ENCODE peak calls at places on chromosomes 6 and 20, in eight cellular contexts. K is endothelial cell of umbilical vein, W is GM23248, F is fibroblast of lung, M is astrocyte, L is Karpas-422, J is mesenchymal stem cell, V is A549. E is an unnamed sample.

GRCh38 chr6:116406678-116407345 is 36.1 kb downstream of the DSE start:
- DNase-seq in W (peak; percentile 71), M (peak; percentile 88), J (peak; percentile 85), V (no peak), L (no peak), F (peak; percentile 54), K (no peak), E (no peak)

GRCh38 chr20:61300293-61300692 is 48.2 kb downstream of the CDH4 start:
- DNase-seq in L (no peak), M (no peak), F (no peak), V (no peak), J (no peak), K (no peak), W (no peak), E (no peak)

GRCh38 chr20:18702736-18703135 is 110.8 kb upstream of the SCP2D1 start:
- DNase-seq in W (peak; percentile 42), J (no peak), M (no peak), V (no peak), L (no peak), F (no peak), K (no peak), E (no peak)

GRCh38 chr6:9250852-9251251 is 815.5 kb upstream of the SLC35B3 start:
- DNase-seq in M (peak; percentile 54), F (peak; percentile 42), W (peak; percentile 41), V (peak; percentile 64), K (peak; percentile 52), L (no peak), J (peak; percentile 38), E (peak; percentile 84)

GRCh38 chr20:58342104-58342945 is 32.8 kb downstream of the RAB22A start:
- DNase-seq in M (peak; percentile 71), J (peak; percentile 30), F (peak; percentile 19), W (peak; percentile 78), L (no peak), V (peak; percentile 29), K (peak; percentile 69), E (peak; percentile 97)

GRCh38 chr6:151842816-151843215 is 35.3 kb downstream of the ESR1 start:
- DNase-seq in M (no peak), V (no peak), F (no peak), L (no peak), K (no peak), J (no peak), W (peak; percentile 3), E (no peak)

GRCh38 chr6:135506270-135506997 is 8.9 kb upstream of the AHI1 start:
- DNase-seq in K (peak; percentile 61), L (peak; percentile 72), F (peak; percentile 85), M (peak; percentile 43), J (peak; percentile 61), W (peak; percentile 73), V (peak; percentile 69), E (peak; percentile 69)

GRCh38 chr20:46183768-46184167 is 65.7 kb downstream of the CD40 start:
- DNase-seq in M (no peak), J (no peak), L (no peak), W (no peak), K (no peak), V (no peak), F (no peak), E (no peak)

GRCh38 chr20:63217706-63218105 is 1.8 kb upstream of the YTHDF1 start:
- DNase-seq in W (no peak), F (no peak), L (no peak), J (no peak), V (no peak), M (no peak), K (no peak), E (no peak)

GRCh38 chr6:160221423-160221822 is 37.2 kb downstream of the SLC22A2 start:
- DNase-seq in V (peak; percentile 46), W (no peak), M (no peak), K (no peak), J (no peak), L (peak; percentile 76), F (peak; percentile 4), E (peak; percentile 22)

GRCh38 chr20:55685425-55685824 is 319.9 kb downstream of the CBLN4 start:
- DNase-seq in W (no peak), F (no peak), J (no peak), V (no peak), K (no peak), M (no peak), L (no peak), E (no peak)

GRCh38 chr20:44532981-44533331 is 11.1 kb upstream of the SERINC3 start:
- DNase-seq in K (peak; percentile 74), J (peak; percentile 56), F (peak; percentile 29), M (peak; percentile 47), W (peak; percentile 56), L (no peak), V (no peak), E (peak; percentile 69)

GRCh38 chr20:62356948-62357667 is 10.0 kb downstream of the LAMA5 start:
- DNase-seq in J (peak; percentile 68), F (peak; percentile 67), L (no peak), M (peak; percentile 59), V (peak; percentile 77), W (peak; percentile 90), K (peak; percentile 84), E (peak; percentile 82)

GRCh38 chr6:123962508-123962907 is 158.8 kb downstream of the NKAIN2 start:
- DNase-seq in W (no peak), J (no peak), L (no peak), M (no peak), K (no peak), V (no peak), F (no peak), E (peak; percentile 1)

GRCh38 chr20:35523298-35523888 is 6.1 kb downstream of the C20orf173 start:
- DNase-seq in V (peak; percentile 23), W (peak; percentile 46), L (peak; percentile 74), J (no peak), K (no peak), M (no peak), F (no peak), E (peak; percentile 57)

DNA sequence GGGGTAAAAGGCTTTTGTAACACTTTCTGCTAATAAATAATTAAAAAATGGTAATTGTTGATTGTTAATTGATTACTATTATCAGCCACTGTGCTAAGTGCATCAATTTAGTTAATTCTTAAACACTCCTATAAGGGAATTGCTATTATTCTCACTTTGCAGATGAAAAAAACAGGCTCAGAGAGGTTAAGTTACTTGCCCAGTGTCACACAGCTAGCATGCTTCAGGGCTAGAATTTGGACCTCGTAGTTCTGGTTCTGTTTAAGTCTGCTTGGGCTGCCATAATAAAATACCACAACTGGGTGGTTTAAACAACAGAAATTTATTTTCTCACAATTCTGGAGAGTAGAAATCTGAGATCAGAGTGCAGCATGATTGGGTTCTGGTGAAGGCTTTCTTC is 164.8 kb upstream of the TBX18 start:
- DNase-seq in W (no peak), M (no peak), L (no peak), J (no peak), V (no peak), F (no peak), K (no peak), E (no peak)
- H3K4me2 ChIP-seq in W (no peak overlapping the region), M (no peak overlapping the region), L (no peak overlapping the region), J (no peak overlapping the region), V (no peak overlapping the region), F (no peak overlapping the region), K (no peak overlapping the region), E (no peak overlapping the region)

GRCh38 chr6:56756791-56757582 is 114.3 kb upstream of the DST start:
- DNase-seq in V (no peak), K (no peak), W (peak; percentile 65), J (peak; percentile 82), F (peak; percentile 90), L (no peak), M (no peak), E (no peak)
- H3K4me2 ChIP-seq in V (peak overlapping the region; percentile 39), K (no peak overlapping the region), W (peak overlapping the region; percentile 63), J (no peak overlapping the region), F (peak overlapping the region; percentile 41), L (peak overlapping the region; percentile 57), M (peak overlapping the region; percentile 20), E (peak overlapping the region; percentile 4)

DNA sequence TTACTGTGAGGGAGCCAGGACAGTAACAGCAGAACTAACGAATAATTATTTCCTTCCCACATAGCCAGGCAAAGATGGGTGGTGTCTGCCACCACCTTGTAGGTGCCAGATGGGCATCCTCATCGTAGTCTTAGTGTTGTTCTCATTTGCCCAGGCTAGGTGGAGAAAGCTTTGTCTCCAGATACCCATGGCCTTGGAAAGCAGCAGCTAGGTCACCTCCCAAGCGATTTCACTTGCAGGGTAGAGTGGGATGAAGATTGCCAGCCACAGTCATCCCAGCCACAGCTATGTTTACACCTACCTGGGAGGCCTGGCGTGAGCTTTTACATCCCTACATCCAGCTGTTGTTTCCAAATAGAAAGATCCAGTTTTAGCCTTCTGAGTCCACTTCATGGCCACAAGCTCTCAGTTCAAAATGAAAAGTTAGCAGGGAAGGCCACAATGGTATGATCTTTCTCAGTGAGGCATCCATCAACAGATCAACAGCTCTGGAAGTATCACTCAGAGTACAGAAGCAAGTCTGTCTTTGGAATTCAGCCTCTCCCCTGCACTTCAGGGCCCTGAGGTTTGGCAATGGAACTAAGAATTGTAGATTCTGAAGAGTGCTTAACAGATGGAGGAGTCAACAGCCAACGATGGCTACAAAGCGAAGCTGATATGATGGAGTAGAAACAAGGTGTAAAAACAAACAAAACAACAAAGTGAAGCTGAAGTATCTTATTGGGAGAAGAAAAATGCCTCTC is 11.0 kb upstream of the SNRPC start:
- DNase-seq in K (no peak), V (no peak), W (no peak), L (no peak), J (no peak), F (no peak), M (peak; percentile 8), E (no peak)
- H3K4me2 ChIP-seq in K (no peak overlapping the region), V (no peak overlapping the region), W (no peak overlapping the region), L (no peak overlapping the region), J (no peak overlapping the region), F (no peak overlapping the region), M (no peak overlapping the region), E (peak overlapping the region; percentile 27)

DNA sequence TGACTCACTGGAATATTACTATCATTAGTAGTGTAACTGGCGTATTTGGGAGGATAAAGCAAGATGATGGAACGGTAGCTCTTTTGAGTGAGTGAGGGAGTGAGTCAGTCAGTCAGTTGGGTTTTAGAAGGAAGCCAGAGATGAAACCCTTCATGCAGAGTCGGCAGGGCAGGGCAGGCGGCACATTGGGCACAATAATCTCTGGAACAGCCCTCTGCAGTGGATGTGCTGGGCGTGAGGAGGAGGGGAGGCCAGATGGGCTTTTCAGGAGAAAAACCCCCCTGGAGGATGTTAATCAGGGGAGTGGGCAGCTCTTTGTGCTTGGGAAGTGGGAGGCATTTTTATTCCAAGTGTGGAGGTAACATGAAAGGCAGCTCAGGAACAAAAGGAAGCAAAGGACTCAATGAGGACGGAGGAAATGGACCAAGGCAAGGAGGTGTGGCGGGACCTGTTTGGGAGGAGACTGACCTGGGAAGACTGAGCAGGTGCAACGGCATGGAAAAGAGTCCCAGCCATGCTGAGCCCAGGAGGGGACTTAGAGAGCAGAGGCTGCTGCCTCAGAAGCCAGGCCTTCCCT is 171.3 kb downstream of the ZDHHC14 start:
- DNase-seq in J (no peak), K (no peak), V (no peak), W (no peak), L (no peak), M (no peak), F (no peak), E (peak; percentile 55)
- H3K4me2 ChIP-seq in J (no peak overlapping the region), K (no peak overlapping the region), V (no peak overlapping the region), W (no peak overlapping the region), L (no peak overlapping the region), M (no peak overlapping the region), F (no peak overlapping the region), E (peak overlapping the region; percentile 58)

DNA sequence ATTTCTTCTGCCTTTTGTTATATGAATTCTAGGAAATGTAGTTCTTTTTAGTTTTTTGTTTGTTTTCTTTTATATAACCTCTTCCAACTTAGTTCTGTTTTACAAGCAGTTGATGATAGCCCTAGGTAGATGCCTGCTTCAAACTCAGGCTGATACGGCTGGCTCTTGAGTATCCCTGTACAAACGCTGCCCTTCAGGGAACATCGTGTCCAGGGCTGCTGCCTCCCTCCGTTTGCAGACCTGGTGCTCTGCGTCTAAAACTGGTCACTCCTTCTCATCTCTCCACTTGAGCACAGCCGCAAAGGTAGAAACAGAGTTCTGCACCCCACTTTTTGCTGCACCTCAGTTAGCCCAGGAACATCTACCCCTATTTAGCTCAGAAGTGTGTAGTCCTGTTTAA is 310.1 kb downstream of the PRL start:
- DNase-seq in W (no peak), V (no peak), M (no peak), J (no peak), F (no peak), K (no peak), L (no peak), E (no peak)
- H3K4me2 ChIP-seq in W (peak overlapping the region; percentile 69), V (no peak overlapping the region), M (peak overlapping the region; percentile 69), J (no peak overlapping the region), F (no peak overlapping the region), K (peak overlapping the region; percentile 75), L (no peak overlapping the region), E (peak overlapping the region; percentile 45)

E was measured in PC-3.